ENCODE peak calls at places on chromosomes 5 and 9, in six cellular contexts. K, Z, G, L, I and D are unnamed samples.

GRCh38 chr9:136465500-136466154 is 17.2 kb downstream of the SEC16A start:
- ATAC-seq in K (peak; percentile 28), Z (no peak), G (no peak), L (no peak), I (no peak), D (no peak)

GRCh38 chr9:89059925-89060506 is 68.7 kb downstream of the S1PR3 start:
- ATAC-seq in K (no peak), Z (no peak), G (no peak), L (no peak), I (no peak), D (no peak)

GRCh38 chr9:129945314-129945713 is 97.7 kb downstream of the FNBP1 start:
- ATAC-seq in K (no peak), Z (no peak), G (no peak), L (no peak), I (no peak), D (peak; percentile 59)

GRCh38 chr5:114362977-114363721 is 1.3 kb downstream of the KCNN2 start:
- ATAC-seq in K (no peak), Z (peak; percentile 19), G (no peak), L (peak; percentile 0), I (no peak), D (no peak)

GRCh38 chr9:129138476-129139232 is 27.4 kb downstream of the PTPA start:
- ATAC-seq in K (no peak), Z (no peak), G (peak; percentile 10), L (no peak), I (peak; percentile 2), D (peak; percentile 31)

GRCh38 chr9:125121156-125121555 is 22.2 kb downstream of the SCAI start:
- ATAC-seq in K (no peak), Z (no peak), G (no peak), L (no peak), I (peak; percentile 70), D (no peak)

GRCh38 chr5:38286038-38286437 is 27.7 kb downstream of the EGFLAM start:
- ATAC-seq in K (no peak), Z (no peak), G (no peak), L (no peak), I (no peak), D (no peak)

GRCh38 chr5:17928571-17928970 is 294.3 kb downstream of the TAF11L14 start:
- ATAC-seq in K (no peak), Z (no peak), G (no peak), L (no peak), I (no peak), D (no peak)

DNA sequence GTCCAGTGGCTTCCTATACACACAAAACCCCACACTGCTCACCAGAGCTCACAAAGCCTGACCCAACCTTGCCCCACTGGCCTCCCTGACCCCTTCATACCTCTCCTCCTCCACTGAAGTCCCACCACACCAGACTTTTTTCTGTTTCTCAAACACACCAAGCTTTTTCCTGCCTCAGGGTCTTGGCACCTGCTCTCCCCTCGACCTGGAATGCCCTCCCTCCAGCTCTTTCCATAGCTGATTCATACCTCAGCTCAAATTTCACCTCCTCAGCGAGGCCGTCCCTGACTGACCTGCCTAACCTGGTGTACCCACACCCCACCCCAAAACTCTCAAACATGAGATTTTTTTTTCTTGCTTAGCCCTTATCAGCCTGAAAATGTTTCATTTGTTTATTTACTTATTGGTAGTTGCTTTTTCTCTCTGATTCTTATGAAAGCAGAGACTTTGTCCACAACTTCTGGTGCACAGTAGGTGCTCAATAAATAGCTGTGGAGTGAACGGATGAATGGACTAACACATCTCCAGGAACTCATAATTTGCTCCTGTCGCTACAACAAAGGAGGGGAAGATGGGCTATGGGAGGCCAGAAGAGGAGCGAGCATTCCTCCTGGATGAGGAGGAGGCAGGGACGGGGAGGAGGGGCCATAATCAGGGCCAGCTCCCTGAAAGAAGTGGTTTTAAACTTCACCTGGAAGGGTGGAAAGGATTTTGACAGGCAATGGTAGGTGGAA is 84.3 kb downstream of the SH3TC2 start:
- ATAC-seq in K (no peak), Z (peak; percentile 62), G (no peak), L (no peak), I (no peak), D (no peak)
- H3K4me1 ChIP-seq in K (peaks cover 19% of the 10 kb centered on the region), Z (peaks cover 3% of the 10 kb centered on the region), G (no peaks in the 10 kb centered on the region), L (no peaks in the 10 kb centered on the region), I (no peaks in the 10 kb centered on the region), D (no peaks in the 10 kb centered on the region)

GRCh38 chr9:81391457-81391825 is 297.9 kb downstream of the TLE1 start:
- ATAC-seq in K (no peak), Z (no peak), G (no peak), L (no peak), I (no peak), D (no peak)

GRCh38 chr9:81390802-81391456 is 298.4 kb downstream of the TLE1 start:
- ATAC-seq in K (no peak), Z (no peak), G (no peak), L (no peak), I (no peak), D (no peak)

GRCh38 chr9:81387360-81387759 is 302.0 kb downstream of the TLE1 start:
- ATAC-seq in K (no peak), Z (no peak), G (no peak), L (no peak), I (no peak), D (no peak)

GRCh38 chr9:81388831-81389230 is 300.5 kb downstream of the TLE1 start:
- ATAC-seq in K (no peak), Z (no peak), G (no peak), L (no peak), I (no peak), D (no peak)

DNA sequence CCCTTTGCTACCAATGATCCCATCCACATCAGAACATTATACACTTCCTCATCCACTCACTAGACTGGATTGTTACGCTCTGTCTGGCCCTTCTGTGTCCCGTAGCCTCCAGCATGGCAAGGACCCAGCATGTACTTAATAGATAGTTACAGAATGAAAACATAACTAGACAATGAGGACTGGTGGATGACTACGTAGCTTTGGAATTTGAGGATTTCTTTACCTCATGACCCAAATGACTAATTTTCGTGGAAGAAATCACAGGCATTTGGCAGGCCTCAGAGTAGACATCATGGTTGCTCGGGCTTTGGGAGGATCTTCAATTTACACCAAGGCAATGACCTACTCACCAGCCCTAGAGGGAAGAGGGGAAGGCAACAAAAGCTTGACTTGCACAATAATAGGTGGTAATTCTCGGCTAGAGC is 299.8 kb downstream of the TLE1 start:
- ATAC-seq in K (peak; percentile 98), Z (peak; percentile 70), G (no peak), L (no peak), I (no peak), D (peak; percentile 87)
- TF ChIP-seq EP300 in K (peak; percentile 57), Z (no peak), G (no peak), L (no peak), I (no peak), D (no peak)

DNA sequence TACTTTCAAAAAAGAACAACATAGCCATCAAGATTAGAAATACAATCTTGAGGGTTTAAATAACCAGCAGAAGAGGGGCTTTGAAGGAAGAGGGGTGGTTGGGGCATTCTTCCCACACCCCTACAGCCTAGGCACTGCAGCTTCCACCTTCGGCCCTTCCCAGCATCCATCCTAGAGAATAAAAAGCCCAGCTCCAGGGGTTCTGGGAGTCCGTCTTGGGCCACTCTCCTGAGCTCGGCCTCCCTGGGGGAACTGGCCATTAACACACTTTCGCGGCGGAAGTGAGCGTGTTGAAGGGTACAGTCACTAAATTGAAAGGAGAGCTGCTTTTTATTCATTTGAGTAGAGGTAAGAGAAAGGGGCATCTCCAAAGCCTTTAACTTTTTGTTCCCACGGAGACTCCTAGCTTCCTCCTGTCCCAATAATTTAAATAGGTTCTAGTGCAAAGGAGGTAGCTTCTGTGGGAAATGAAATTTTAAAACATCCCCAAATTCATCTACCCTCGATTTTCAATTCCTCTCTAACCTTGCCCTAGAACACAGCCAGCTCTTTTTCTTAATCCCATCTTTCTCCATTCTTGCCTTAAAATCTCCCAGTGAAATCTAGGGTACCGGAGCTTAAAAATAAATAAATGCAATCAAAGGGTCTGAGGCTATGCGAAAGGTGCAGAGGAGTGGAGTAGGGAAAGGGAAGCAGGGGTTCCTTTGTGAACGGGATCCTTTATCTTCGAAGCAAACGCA is 31.1 kb upstream of the NFIB start:
- ATAC-seq in K (no peak), Z (no peak), G (no peak), L (no peak), I (no peak), D (no peak)
- H3K4me1 ChIP-seq in K (peaks cover 10% of the 10 kb centered on the region), Z (peaks cover 36% of the 10 kb centered on the region), G (no peaks in the 10 kb centered on the region), L (no peaks in the 10 kb centered on the region), I (peaks cover 16% of the 10 kb centered on the region), D (no peaks in the 10 kb centered on the region)

GRCh38 chr9:111759762-111760639 is 34.7 kb downstream of the SHOC1 start:
- ATAC-seq in K (peak; percentile 93), Z (peak; percentile 78), G (peak; percentile 95), L (peak; percentile 97), I (peak; percentile 72), D (peak; percentile 51)
- TF ChIP-seq EP300 in K (no peak), Z (no peak), G (peak; percentile 6), L (no peak), I (no peak), D (no peak)

GRCh38 chr9:21668504-21668903 is 133.9 kb upstream of the MTAP start:
- ATAC-seq in K (no peak), Z (no peak), G (no peak), L (peak; percentile 60), I (no peak), D (no peak)

GRCh38 chr9:21672140-21672539 is 130.3 kb upstream of the MTAP start:
- ATAC-seq in K (no peak), Z (no peak), G (no peak), L (no peak), I (no peak), D (no peak)

GRCh38 chr9:21674894-21675293 is 127.5 kb upstream of the MTAP start:
- ATAC-seq in K (no peak), Z (no peak), G (no peak), L (no peak), I (no peak), D (no peak)

GRCh38 chr9:21670374-21670773 is 132.1 kb upstream of the MTAP start:
- ATAC-seq in K (no peak), Z (no peak), G (no peak), L (no peak), I (no peak), D (no peak)

GRCh38 chr9:21672762-21673161 is 129.7 kb upstream of the MTAP start:
- ATAC-seq in K (no peak), Z (no peak), G (no peak), L (no peak), I (no peak), D (no peak)
- H3K4me1 ChIP-seq in K (peaks cover 36% of the 10 kb centered on the region), Z (no peaks in the 10 kb centered on the region), G (no peaks in the 10 kb centered on the region), L (no peaks in the 10 kb centered on the region), I (no peaks in the 10 kb centered on the region), D (no peaks in the 10 kb centered on the region)

GRCh38 chr9:15935661-15936315 is 382.9 kb downstream of the CCDC171 start:
- ATAC-seq in K (no peak), Z (no peak), G (no peak), L (no peak), I (no peak), D (no peak)

GRCh38 chr9:15936316-15936869 is 383.6 kb downstream of the CCDC171 start:
- ATAC-seq in K (no peak), Z (no peak), G (no peak), L (no peak), I (no peak), D (no peak)
- TF ChIP-seq EP300 in K (no peak), Z (no peak), G (no peak), L (no peak), I (no peak), D (no peak)